ENCODE peak calls at places on chromosomes 1 and 21, in five cellular contexts. L is IMR-90, I is heart left ventricle, X is suprapubic skin, K is ovary. B is an unnamed sample.
A peak's percentile ranks its signal among the peaks of the same experiment; 100 is the strongest.

GRCh38 chr1:22619252-22619651 is 17.2 kb upstream of the C1QA start:
- DNase-seq in L (no peak), I (no peak), X (no peak), K (no peak), B (peak; percentile 88)

GRCh38 chr1:68375919-68376318 is 73.8 kb downstream of the RPE65 start:
- DNase-seq in L (peak; percentile 33), I (no peak), X (no peak), K (no peak), B (no peak)

GRCh38 chr1:5886140-5886483 is 106.1 kb downstream of the NPHP4 start:
- DNase-seq in L (no peak), I (no peak), X (no peak), K (no peak), B (no peak)

GRCh38 chr1:68093737-68094136 is 43.3 kb upstream of the DIRAS3 start:
- DNase-seq in L (no peak), I (no peak), X (no peak), K (no peak), B (no peak)

GRCh38 chr21:29697555-29698193 is 242.1 kb downstream of the GRIK1 start:
- DNase-seq in L (peak; percentile 9), I (no peak), X (no peak), K (no peak), B (peak; percentile 78)

GRCh38 chr1:19735419-19736127 is 64.1 kb downstream of the TMCO4 start:
- DNase-seq in L (peak; percentile 98), I (peak; percentile 59), X (peak; percentile 69), K (peak; percentile 30), B (no peak)

GRCh38 chr1:51986718-51987117 is 3.8 kb downstream of the RAB3B start:
- DNase-seq in L (no peak), I (no peak), X (no peak), K (no peak), B (no peak)

GRCh38 chr1:192067360-192067759 is 90.9 kb upstream of the RGS18 start:
- DNase-seq in L (peak; percentile 49), I (no peak), X (no peak), K (no peak), B (no peak)

GRCh38 chr21:15063821-15064575 is 802 bp downstream of the NRIP1 start:
- DNase-seq in L (no peak), I (peak; percentile 63), X (peak; percentile 77), K (peak; percentile 44), B (no peak)

GRCh38 chr1:235910357-235911299 is 43.9 kb upstream of the LYST start:
- DNase-seq in L (peak; percentile 97), I (no peak), X (no peak), K (no peak), B (peak; percentile 87)

GRCh38 chr1:163372576-163372975 is 50.8 kb downstream of the NUF2 start:
- DNase-seq in L (no peak), I (no peak), X (no peak), K (no peak), B (no peak)

GRCh38 chr1:53031732-53032131 is 30.3 kb upstream of the PODN start:
- DNase-seq in L (no peak), I (no peak), X (no peak), K (no peak), B (no peak)

GRCh38 chr1:10962483-10962882 is 50.0 kb upstream of the TARDBP start:
- DNase-seq in L (no peak), I (no peak), X (no peak), K (no peak), B (no peak)

GRCh38 chr1:4944911-4945310 is 290.5 kb downstream of the AJAP1 start:
- DNase-seq in L (no peak), I (no peak), X (no peak), K (no peak), B (no peak)

GRCh38 chr1:93000751-93001175 is 39.5 kb upstream of the DIPK1A start:
- DNase-seq in L (no peak), I (no peak), X (no peak), K (no peak), B (no peak)

GRCh38 chr1:171716620-171717019 is 25.2 kb downstream of the VAMP4 start:
- DNase-seq in L (peak; percentile 25), I (no peak), X (no peak), K (no peak), B (no peak)

GRCh38 chr1:87180682-87181081 is 148.0 kb upstream of the LMO4 start:
- DNase-seq in L (no peak), I (no peak), X (no peak), K (no peak), B (peak; percentile 60)

GRCh38 chr21:44398499-44398898 is 45.1 kb downstream of the TRPM2 start:
- DNase-seq in L (no peak), I (no peak), X (no peak), K (no peak), B (no peak)

GRCh38 chr1:161071886-161072371 is 2.2 kb upstream of the ARHGAP30 start:
- DNase-seq in L (no peak), I (peak; percentile 52), X (no peak), K (no peak), B (peak; percentile 73)

GRCh38 chr1:15014521-15014920 is 139.0 kb upstream of the TMEM51 start:
- DNase-seq in L (peak; percentile 30), I (no peak), X (no peak), K (no peak), B (no peak)

GRCh38 chr1:16038620-16038912 is 5.0 kb upstream of the CLCNKB start:
- DNase-seq in L (no peak), I (no peak), X (no peak), K (no peak), B (no peak)

DNA sequence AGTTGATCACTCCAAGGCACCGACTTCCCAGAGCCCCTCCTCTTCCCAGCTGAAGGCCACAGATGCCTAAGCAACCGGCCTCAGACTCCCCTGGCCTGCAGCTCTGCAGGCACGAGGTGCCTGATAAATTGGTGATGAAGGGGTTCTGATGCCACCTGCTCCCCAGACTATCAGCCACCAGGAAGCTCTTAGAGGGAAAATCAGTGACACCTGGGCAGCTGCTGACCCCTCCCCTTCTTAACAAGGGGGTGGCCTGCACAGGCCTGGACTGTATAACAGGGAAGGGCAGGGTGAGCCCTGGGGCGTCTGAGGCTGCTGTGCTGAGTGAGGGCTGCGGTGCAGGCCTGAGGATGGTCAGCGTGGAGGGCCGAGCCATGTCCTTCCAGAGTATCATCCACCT is at the start of gene PADI6:
- DNase-seq in L (no peak), I (no peak), X (no peak), K (no peak), B (no peak)
- TF ChIP-seq POLR2A in L (no peak), I (no peak), X (no peak), K (no peak), B (no peak)

DNA sequence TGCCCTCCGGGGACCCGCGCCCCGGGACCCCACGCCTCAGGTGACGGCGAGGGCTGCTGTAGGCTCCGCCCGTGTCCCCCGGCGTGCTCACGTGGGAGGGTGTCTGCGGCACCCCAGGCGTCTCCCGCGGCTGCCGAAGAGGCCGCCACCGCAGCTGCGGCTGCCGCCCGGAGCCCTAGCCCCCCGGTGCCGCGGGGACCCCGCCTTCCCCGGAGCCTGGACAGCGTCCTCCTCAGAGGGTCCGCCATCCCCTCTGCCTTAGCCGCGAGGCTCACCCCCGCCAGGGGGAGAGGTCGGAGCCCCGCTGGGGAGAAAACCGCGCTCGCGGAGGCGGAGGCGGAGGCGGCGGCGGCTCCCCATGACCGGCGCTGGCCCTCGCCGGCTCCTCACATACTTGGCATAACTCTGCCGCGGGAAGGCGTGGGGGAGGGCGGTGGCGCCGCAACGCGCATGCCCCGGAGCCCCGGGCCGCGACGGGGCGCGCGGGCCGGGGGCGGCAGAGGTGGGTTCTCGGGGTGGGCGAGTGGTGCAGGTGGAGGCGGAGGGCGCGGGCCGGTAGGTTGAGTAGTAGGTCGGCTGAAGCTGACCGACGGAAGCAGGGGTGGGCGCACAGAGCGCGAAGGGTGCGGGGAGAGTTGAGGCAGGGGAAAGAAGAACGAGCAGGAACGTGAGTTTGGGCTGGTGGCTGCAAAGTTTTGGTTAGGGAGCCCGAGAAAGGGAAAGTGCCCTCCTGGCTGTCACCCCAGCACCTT is 700 bp upstream of the SYDE2 start:
- DNase-seq in L (peak; percentile 49), I (peak; percentile 76), X (peak; percentile 79), K (peak; percentile 75), B (peak; percentile 72)
- TF ChIP-seq POLR2A in L (peak; percentile 17), I (no peak), X (peak; percentile 23), K (peak; percentile 47), B (peak; percentile 32)

DNA sequence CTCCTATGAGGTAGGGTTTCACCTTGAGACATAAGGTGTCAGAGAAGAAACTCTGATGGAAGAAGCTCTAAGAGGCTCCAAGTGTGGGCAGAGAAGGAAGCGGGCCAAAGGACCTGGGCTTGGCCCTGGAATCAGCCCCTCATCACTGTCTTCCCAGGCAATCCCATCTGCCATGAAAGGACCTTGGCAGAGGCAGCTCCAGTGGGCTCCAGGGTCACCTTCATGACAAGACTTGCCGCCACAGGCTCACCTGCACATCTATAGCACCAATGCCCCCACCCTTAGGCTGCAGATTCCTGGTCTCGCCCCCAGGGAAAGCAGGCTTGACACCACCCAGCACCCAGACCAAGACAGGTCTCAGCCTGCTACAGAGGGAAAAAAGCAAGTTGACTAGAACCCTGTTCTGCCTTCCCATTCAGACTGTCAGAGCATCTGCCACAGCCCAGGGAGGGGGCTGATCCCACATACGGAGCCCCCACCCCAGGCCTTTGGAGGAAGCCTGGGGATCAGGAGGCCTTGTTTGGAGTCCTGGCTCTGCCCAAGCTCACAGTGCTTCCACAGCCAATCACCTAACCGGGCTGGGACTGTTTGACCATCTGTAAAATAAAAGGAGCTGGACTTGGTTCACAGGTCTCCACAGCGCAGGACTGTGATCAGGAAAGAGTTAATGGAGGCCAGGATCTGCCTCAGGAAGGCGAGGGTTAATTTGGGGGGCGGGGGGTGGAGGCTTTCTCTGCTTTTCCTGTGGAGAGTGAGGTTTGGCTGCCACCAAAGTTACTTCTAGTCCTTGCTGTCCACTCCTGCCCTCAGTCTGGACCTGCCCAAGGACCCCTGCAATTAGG is at the start of gene FAM110D:
- DNase-seq in L (no peak), I (no peak), X (no peak), K (no peak), B (no peak)
- TF ChIP-seq POLR2A in L (no peak), I (no peak), X (no peak), K (no peak), B (no peak)

DNA sequence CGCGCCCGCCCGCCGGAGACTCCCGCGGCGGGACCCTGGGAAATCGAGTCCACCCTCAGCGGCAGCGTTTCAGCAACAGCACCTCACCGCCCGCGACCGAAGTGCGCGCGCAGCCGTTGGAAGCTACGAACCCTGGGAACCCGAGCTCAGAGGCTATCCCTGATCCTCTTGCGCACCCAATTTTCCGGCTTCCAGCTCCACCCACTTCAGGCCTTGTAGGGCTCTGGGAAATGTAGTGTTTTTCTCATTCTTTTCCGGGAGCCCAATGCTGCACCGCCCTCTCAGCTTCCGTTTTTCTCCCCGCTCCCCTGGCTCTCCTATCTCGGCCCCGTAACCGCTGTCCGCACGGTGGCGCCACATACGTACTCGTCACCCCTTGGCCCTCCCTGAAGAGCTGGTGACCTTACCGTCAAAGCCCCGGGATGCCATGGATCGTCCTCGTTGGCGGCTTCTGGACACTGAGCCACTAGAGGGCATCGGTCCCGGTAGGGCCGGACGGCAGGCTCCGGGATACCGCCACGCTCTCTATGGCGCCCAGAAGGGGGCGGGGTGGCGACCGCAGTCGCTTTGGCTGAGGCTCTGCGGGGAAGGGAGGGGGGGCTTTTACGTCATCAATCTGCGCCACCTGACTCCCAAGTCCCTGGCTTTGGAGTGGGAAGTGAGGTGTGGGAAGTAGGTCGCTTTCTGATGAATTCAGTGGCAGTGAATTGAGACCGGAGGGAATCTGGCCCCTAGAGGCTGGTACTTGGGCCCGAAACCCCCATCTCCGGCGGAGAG is at the start of the genes ODR4 and TPR:
- DNase-seq in L (peak; percentile 100), I (peak; percentile 99), X (peak; percentile 99), K (peak; percentile 97), B (peak; percentile 98)
- TF ChIP-seq POLR2A in L (peak; percentile 91), I (peak; percentile 31), X (peak; percentile 52), K (peak; percentile 48), B (peak; percentile 71)

GRCh38 chr1:36224537-36225297 is 474 bp downstream of the THRAP3 start:
- DNase-seq in L (peak; percentile 83), I (peak; percentile 83), X (peak; percentile 92), K (no peak), B (no peak)
- TF ChIP-seq POLR2A in L (peak; percentile 77), I (no peak), X (no peak), K (no peak), B (no peak)